ENCODE peak calls at places on chromosome 16, in four cellular contexts. E is T-helper 1 cell, T is brain microvascular endothelial cell, W is hypothalamus. I is an unnamed sample.

GRCh38 chr16:31267332-31268032 is 7.7 kb downstream of the ITGAM start:
- DNase-seq in E (no peak), T (no peak), W (no peak), I (no peak)

GRCh38 chr16:86774931-86775330 is 196.6 kb downstream of the FOXL1 start:
- DNase-seq in E (no peak), T (no peak), W (no peak), I (no peak)

GRCh38 chr16:69513180-69513966 is 52.4 kb upstream of the NFAT5 start:
- DNase-seq in E (no peak), T (no peak), W (no peak), I (no peak)

GRCh38 chr16:88835383-88835782 is 21.4 kb downstream of the GALNS start:
- DNase-seq in E (no peak), T (no peak), W (no peak), I (no peak)

GRCh38 chr16:72677662-72678447 is 370.1 kb downstream of the ZFHX3 start:
- DNase-seq in E (no peak), T (peak), W (no peak), I (no peak)

GRCh38 chr16:79703066-79703465 is 102.5 kb upstream of the MAF start:
- DNase-seq in E (no peak), T (peak), W (no peak), I (no peak)

GRCh38 chr16:20952144-20952797 is 51.7 kb downstream of the LYRM1 start:
- DNase-seq in E (no peak), T (no peak), W (no peak), I (no peak)

GRCh38 chr16:10930755-10931093 is 11.5 kb downstream of the DEXI start:
- DNase-seq in E (no peak), T (no peak), W (no peak), I (no peak)

GRCh38 chr16:53958481-53958880 is 254.5 kb downstream of the FTO start:
- DNase-seq in E (no peak), T (no peak), W (no peak), I (no peak)